ENCODE peak calls at places on chromosome 1, in four cellular contexts. D is Kasumi-1; U is stimulated activated CD8-positive, alpha-beta memory T cell treated with anti-CD3 and anti-CD28 coated beads, Interleukin-4, amount 100 ng/mL, for 1 hour; P is stomach. R is an unnamed sample.

GRCh38 chr1:27650527-27651175 is 15.7 kb upstream of the FGR start:
- DNase-seq in D (no peak), U (no peak), P (no peak), R (no peak)

GRCh38 chr1:243841507-243841906 is 8.5 kb downstream of the AKT3 start:
- DNase-seq in P (no peak), U (no peak), D (no peak), R (no peak)

GRCh38 chr1:48744032-48744431 is 32.7 kb downstream of the BEND5 start:
- DNase-seq in D (no peak), U (no peak), P (no peak), R (no peak)

GRCh38 chr1:24742090-24742938 is 2.9 kb upstream of the CLIC4 start:
- DNase-seq in U (no peak), D (no peak), P (peak; percentile 23), R (no peak)

GRCh38 chr1:11790880-11791715 is 14.7 kb downstream of the MTHFR start:
- DNase-seq in U (no peak), D (no peak), P (peak; percentile 92), R (no peak)

GRCh38 chr1:47932744-47933143 is 64.4 kb downstream of the TRABD2B start:
- DNase-seq in U (no peak), P (no peak), D (no peak), R (no peak)

GRCh38 chr1:24709748-24710416 is 35.4 kb upstream of the CLIC4 start:
- DNase-seq in U (no peak), D (no peak), P (no peak), R (no peak)

GRCh38 chr1:66998972-66999371 is 55.0 kb downstream of the SLC35D1 start:
- DNase-seq in U (no peak), P (no peak), D (peak; percentile 66), R (no peak)

GRCh38 chr1:207243756-207244408 is 77.6 kb upstream of the CD55 start:
- DNase-seq in D (no peak), U (no peak), P (no peak), R (no peak)

GRCh38 chr1:167694691-167695090 is 27.1 kb upstream of the MPZL1 start:
- DNase-seq in D (no peak), U (no peak), P (no peak), R (no peak)

GRCh38 chr1:206419783-206420182 is 50.5 kb upstream of the IKBKE start:
- DNase-seq in P (no peak), U (no peak), D (no peak), R (no peak)

GRCh38 chr1:12485231-12486172 is 132.5 kb downstream of the DHRS3 start:
- DNase-seq in D (no peak), P (no peak), U (no peak), R (no peak)

GRCh38 chr1:224497714-224498573 is 63.3 kb upstream of the WDR26 start:
- DNase-seq in P (peak; percentile 36), D (peak; percentile 77), U (no peak), R (peak; percentile 78)

GRCh38 chr1:91622586-91622985 is 121.9 kb downstream of the CDC7 start:
- DNase-seq in U (no peak), P (no peak), D (no peak), R (no peak)

GRCh38 chr1:218943371-218943770 is 230.3 kb upstream of the LYPLAL1 start:
- DNase-seq in U (no peak), P (no peak), D (no peak), R (no peak)

GRCh38 chr1:198556969-198557368 is 16.5 kb upstream of the ATP6V1G3 start:
- DNase-seq in D (peak; percentile 100), P (peak; percentile 26), U (peak; percentile 18), R (peak; percentile 82)

GRCh38 chr1:59643526-59643925 is 171.2 kb upstream of the HOOK1 start:
- DNase-seq in U (no peak), P (no peak), D (no peak), R (no peak)

GRCh38 chr1:56639210-56639609 is 5.9 kb upstream of the PRKAA2 start:
- DNase-seq in P (no peak), U (no peak), D (no peak), R (no peak)

GRCh38 chr1:233168384-233168783 is 127.1 kb downstream of the PCNX2 start:
- DNase-seq in D (no peak), P (no peak), U (no peak), R (no peak)

GRCh38 chr1:41497056-41497440 is 12.6 kb upstream of the EDN2 start:
- DNase-seq in P (no peak), U (no peak), D (no peak), R (no peak)

GRCh38 chr1:42012852-42013251 is 94.1 kb upstream of the HIVEP3 start:
- DNase-seq in D (no peak), U (no peak), P (no peak), R (no peak)

GRCh38 chr1:109046671-109047070 is 4.8 kb upstream of the WDR47 start:
- DNase-seq in U (no peak), D (no peak), P (no peak), R (no peak)

GRCh38 chr1:234393190-234393589 is 19.9 kb downstream of the COA6 start:
- DNase-seq in U (no peak), P (no peak), D (no peak), R (no peak)

GRCh38 chr1:230632273-230632873 is 9.9 kb upstream of the COG2 start:
- DNase-seq in U (no peak), D (peak; percentile 69), P (peak; percentile 32), R (no peak)

GRCh38 chr1:4215391-4215790 is 315.3 kb upstream of the C1orf174 start:
- DNase-seq in U (no peak), P (no peak), D (no peak), R (no peak)

GRCh38 chr1:235650341-235651169 is 971 bp upstream of the GNG4 start:
- DNase-seq in U (no peak), D (no peak), P (no peak), R (no peak)

GRCh38 chr1:241703001-241703400 is 50.9 kb downstream of the WDR64 start:
- DNase-seq in D (no peak), U (no peak), P (no peak), R (no peak)

GRCh38 chr1:108561145-108561458 is 1.2 kb downstream of the EEIG2 start:
- DNase-seq in P (no peak), D (no peak), U (no peak), R (no peak)

GRCh38 chr1:247747616-247748015 is 325 bp downstream of the OR14A2 start:
- DNase-seq in P (no peak), D (no peak), U (no peak), R (no peak)

GRCh38 chr1:109929170-109929569 is 18.5 kb downstream of the CSF1 start:
- DNase-seq in U (no peak), D (no peak), P (no peak), R (no peak)

GRCh38 chr1:8639165-8639564 is 178.3 kb downstream of the RERE start:
- DNase-seq in P (no peak), D (no peak), U (no peak), R (no peak)

GRCh38 chr1:13664451-13664850 is 35.5 kb upstream of the PRDM2 start:
- DNase-seq in D (no peak), U (no peak), P (no peak), R (no peak)

GRCh38 chr1:26541816-26542711 is 12.5 kb downstream of the RPS6KA1 start:
- DNase-seq in P (peak; percentile 65), D (peak; percentile 100), U (no peak), R (peak; percentile 86)